ENCODE peak calls at places on chromosome 13, in seven cellular contexts. One of them, this sample, is unnamed.

GRCh38 chr13:100128373-100128772 is 39.5 kb downstream of the PCCA start:
- DNase-seq in heart right ventricle: no peak
- DNase-seq in progenitor cell of endocrine pancreas: no peak
- DNase-seq in right atrium auricular region: no peak
- DNase-seq in fibroblast of pulmonary artery: peak
- DNase-seq in IMR-90: peak
- DNase-seq in mesothelial cell of epicardium: no peak
- DNase-seq in this sample: no peak

GRCh38 chr13:30577381-30577780 is 40.3 kb upstream of the USPL1 start:
- DNase-seq in mesothelial cell of epicardium: no peak
- DNase-seq in IMR-90: peak
- DNase-seq in progenitor cell of endocrine pancreas: no peak
- DNase-seq in fibroblast of pulmonary artery: peak
- DNase-seq in right atrium auricular region: no peak
- DNase-seq in heart right ventricle: no peak
- DNase-seq in this sample: peak

GRCh38 chr13:24348385-24348784 is 39.0 kb downstream of the C1QTNF9 start:
- DNase-seq in heart right ventricle: no peak
- DNase-seq in IMR-90: no peak
- DNase-seq in mesothelial cell of epicardium: no peak
- DNase-seq in fibroblast of pulmonary artery: no peak
- DNase-seq in right atrium auricular region: no peak
- DNase-seq in progenitor cell of endocrine pancreas: no peak
- DNase-seq in this sample: no peak

GRCh38 chr13:96198038-96198437 is 108.1 kb downstream of the HS6ST3 start:
- DNase-seq in IMR-90: no peak
- DNase-seq in heart right ventricle: no peak
- DNase-seq in right atrium auricular region: no peak
- DNase-seq in fibroblast of pulmonary artery: no peak
- DNase-seq in mesothelial cell of epicardium: no peak
- DNase-seq in progenitor cell of endocrine pancreas: no peak
- DNase-seq in this sample: no peak

GRCh38 chr13:98508280-98509074 is 68.4 kb downstream of the STK24 start:
- DNase-seq in fibroblast of pulmonary artery: peak
- DNase-seq in progenitor cell of endocrine pancreas: no peak
- DNase-seq in IMR-90: peak
- DNase-seq in heart right ventricle: no peak
- DNase-seq in mesothelial cell of epicardium: no peak
- DNase-seq in right atrium auricular region: no peak
- DNase-seq in this sample: peak

GRCh38 chr13:92175330-92175729 is 776.9 kb downstream of the GPC5 start:
- DNase-seq in mesothelial cell of epicardium: peak
- DNase-seq in progenitor cell of endocrine pancreas: no peak
- DNase-seq in IMR-90: peak
- DNase-seq in right atrium auricular region: no peak
- DNase-seq in fibroblast of pulmonary artery: peak
- DNase-seq in heart right ventricle: no peak
- DNase-seq in this sample: no peak

GRCh38 chr13:48646791-48647190 is 6.9 kb upstream of the CYSLTR2 start:
- DNase-seq in heart right ventricle: no peak
- DNase-seq in right atrium auricular region: no peak
- DNase-seq in mesothelial cell of epicardium: no peak
- DNase-seq in progenitor cell of endocrine pancreas: no peak
- DNase-seq in fibroblast of pulmonary artery: no peak
- DNase-seq in IMR-90: no peak
- DNase-seq in this sample: no peak

GRCh38 chr13:106464076-106464475 is 71.4 kb downstream of the EFNB2 start:
- DNase-seq in progenitor cell of endocrine pancreas: no peak
- DNase-seq in right atrium auricular region: no peak
- DNase-seq in IMR-90: no peak
- DNase-seq in mesothelial cell of epicardium: no peak
- DNase-seq in heart right ventricle: no peak
- DNase-seq in fibroblast of pulmonary artery: no peak
- DNase-seq in this sample: no peak

GRCh38 chr13:24618219-24618955 is 61.8 kb upstream of the ATP12A start:
- DNase-seq in right atrium auricular region: peak
- DNase-seq in mesothelial cell of epicardium: no peak
- DNase-seq in heart right ventricle: no peak
- DNase-seq in fibroblast of pulmonary artery: no peak
- DNase-seq in IMR-90: no peak
- DNase-seq in progenitor cell of endocrine pancreas: no peak
- DNase-seq in this sample: no peak

GRCh38 chr13:81874253-81874652 is 1533.3 kb upstream of the SPRY2 start:
- DNase-seq in heart right ventricle: no peak
- DNase-seq in IMR-90: no peak
- DNase-seq in mesothelial cell of epicardium: no peak
- DNase-seq in right atrium auricular region: no peak
- DNase-seq in fibroblast of pulmonary artery: no peak
- DNase-seq in progenitor cell of endocrine pancreas: no peak
- DNase-seq in this sample: no peak

GRCh38 chr13:98938801-98939200 is 39.1 kb downstream of the DOCK9 start:
- DNase-seq in progenitor cell of endocrine pancreas: no peak
- DNase-seq in fibroblast of pulmonary artery: no peak
- DNase-seq in heart right ventricle: no peak
- DNase-seq in right atrium auricular region: no peak
- DNase-seq in mesothelial cell of epicardium: no peak
- DNase-seq in IMR-90: no peak
- DNase-seq in this sample: no peak

GRCh38 chr13:30247406-30247805 is 59.9 kb downstream of the KATNAL1 start:
- DNase-seq in fibroblast of pulmonary artery: no peak
- DNase-seq in mesothelial cell of epicardium: no peak
- DNase-seq in heart right ventricle: no peak
- DNase-seq in progenitor cell of endocrine pancreas: no peak
- DNase-seq in IMR-90: no peak
- DNase-seq in right atrium auricular region: no peak
- DNase-seq in this sample: no peak

GRCh38 chr13:94112227-94112626 is 367.3 kb downstream of the DCT start:
- DNase-seq in right atrium auricular region: no peak
- DNase-seq in IMR-90: peak
- DNase-seq in mesothelial cell of epicardium: no peak
- DNase-seq in fibroblast of pulmonary artery: peak
- DNase-seq in progenitor cell of endocrine pancreas: no peak
- DNase-seq in heart right ventricle: peak
- DNase-seq in this sample: peak

GRCh38 chr13:97468331-97468730 is 34.4 kb downstream of the RAP2A start:
- DNase-seq in fibroblast of pulmonary artery: peak
- DNase-seq in IMR-90: peak
- DNase-seq in heart right ventricle: no peak
- DNase-seq in right atrium auricular region: no peak
- DNase-seq in mesothelial cell of epicardium: no peak
- DNase-seq in progenitor cell of endocrine pancreas: no peak
- DNase-seq in this sample: no peak

GRCh38 chr13:113116206-113116800 is 6.3 kb upstream of the F10 start:
- DNase-seq in right atrium auricular region: no peak
- DNase-seq in IMR-90: no peak
- DNase-seq in progenitor cell of endocrine pancreas: peak
- DNase-seq in mesothelial cell of epicardium: no peak
- DNase-seq in fibroblast of pulmonary artery: no peak
- DNase-seq in heart right ventricle: no peak
- DNase-seq in this sample: no peak

GRCh38 chr13:43663474-43664090 is 123.2 kb downstream of the ENOX1 start:
- DNase-seq in heart right ventricle: no peak
- DNase-seq in progenitor cell of endocrine pancreas: no peak
- DNase-seq in mesothelial cell of epicardium: no peak
- DNase-seq in right atrium auricular region: no peak
- DNase-seq in IMR-90: peak
- DNase-seq in fibroblast of pulmonary artery: peak
- DNase-seq in this sample: peak

GRCh38 chr13:91284335-91284734 is 63.2 kb upstream of the MIR17HG start:
- DNase-seq in mesothelial cell of epicardium: no peak
- DNase-seq in fibroblast of pulmonary artery: no peak
- DNase-seq in IMR-90: no peak
- DNase-seq in heart right ventricle: no peak
- DNase-seq in right atrium auricular region: no peak
- DNase-seq in progenitor cell of endocrine pancreas: no peak
- DNase-seq in this sample: no peak

GRCh38 chr13:46726347-46726746 is 70.6 kb downstream of the ESD start:
- DNase-seq in progenitor cell of endocrine pancreas: no peak
- DNase-seq in right atrium auricular region: no peak
- DNase-seq in heart right ventricle: no peak
- DNase-seq in fibroblast of pulmonary artery: no peak
- DNase-seq in IMR-90: no peak
- DNase-seq in mesothelial cell of epicardium: no peak
- DNase-seq in this sample: no peak

GRCh38 chr13:113033498-113033897 is 64.5 kb downstream of the MCF2L start:
- DNase-seq in fibroblast of pulmonary artery: no peak
- DNase-seq in right atrium auricular region: no peak
- DNase-seq in IMR-90: no peak
- DNase-seq in heart right ventricle: no peak
- DNase-seq in mesothelial cell of epicardium: no peak
- DNase-seq in progenitor cell of endocrine pancreas: no peak
- DNase-seq in this sample: no peak

GRCh38 chr13:77515785-77516184 is 19.7 kb upstream of the SCEL start:
- DNase-seq in heart right ventricle: no peak
- DNase-seq in progenitor cell of endocrine pancreas: no peak
- DNase-seq in right atrium auricular region: no peak
- DNase-seq in IMR-90: no peak
- DNase-seq in fibroblast of pulmonary artery: no peak
- DNase-seq in mesothelial cell of epicardium: no peak
- DNase-seq in this sample: no peak

GRCh38 chr13:32159147-32159869 is 127.7 kb downstream of the FRY start:
- DNase-seq in right atrium auricular region: no peak
- DNase-seq in heart right ventricle: peak
- DNase-seq in IMR-90: peak
- DNase-seq in progenitor cell of endocrine pancreas: no peak
- DNase-seq in mesothelial cell of epicardium: no peak
- DNase-seq in fibroblast of pulmonary artery: no peak
- DNase-seq in this sample: no peak

GRCh38 chr13:32165791-32166190 is 134.2 kb downstream of the FRY start:
- DNase-seq in progenitor cell of endocrine pancreas: no peak
- DNase-seq in mesothelial cell of epicardium: no peak
- DNase-seq in right atrium auricular region: no peak
- DNase-seq in fibroblast of pulmonary artery: no peak
- DNase-seq in IMR-90: no peak
- DNase-seq in heart right ventricle: peak
- DNase-seq in this sample: no peak

GRCh38 chr13:32168136-32168535 is 136.6 kb downstream of the FRY start:
- DNase-seq in right atrium auricular region: no peak
- DNase-seq in fibroblast of pulmonary artery: no peak
- DNase-seq in progenitor cell of endocrine pancreas: no peak
- DNase-seq in mesothelial cell of epicardium: no peak
- DNase-seq in heart right ventricle: no peak
- DNase-seq in IMR-90: no peak
- DNase-seq in this sample: no peak

DNA sequence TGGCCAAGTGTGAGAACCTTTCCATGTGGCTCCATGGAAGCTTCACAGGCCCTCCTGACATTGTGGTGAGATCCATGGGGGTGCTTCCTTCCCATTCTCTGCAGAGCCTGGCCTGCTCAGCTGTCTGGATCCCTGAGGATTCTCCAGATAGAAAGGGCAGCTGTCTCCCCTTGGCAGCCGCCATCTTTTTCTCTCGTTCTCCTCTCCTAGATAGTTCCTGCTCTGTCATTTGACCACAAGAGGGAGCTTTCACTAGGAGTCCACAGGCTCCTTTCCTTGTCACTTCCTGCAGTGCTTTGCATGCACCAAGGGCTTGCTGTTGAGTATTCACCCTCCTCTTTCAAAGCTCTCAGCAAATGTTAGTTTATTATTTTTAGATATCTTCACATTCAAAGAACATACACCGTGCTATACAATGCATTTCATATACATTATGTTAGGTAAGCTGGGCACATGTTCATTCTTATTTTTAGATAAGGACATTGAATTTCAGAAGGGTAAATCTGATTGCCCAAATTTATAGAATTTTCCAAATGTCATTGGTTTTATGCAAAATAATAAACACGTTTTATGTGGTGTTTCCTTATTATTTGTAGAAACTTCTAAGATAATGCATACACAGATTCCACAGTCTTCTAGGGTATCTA is 133.2 kb downstream of the FRY start:
- DNase-seq in fibroblast of pulmonary artery: peak
- DNase-seq in right atrium auricular region: no peak
- DNase-seq in heart right ventricle: no peak
- DNase-seq in progenitor cell of endocrine pancreas: peak
- DNase-seq in mesothelial cell of epicardium: no peak
- DNase-seq in IMR-90: peak
- DNase-seq in this sample: peak
- TF ChIP-seq CTCF in fibroblast of pulmonary artery: peak
- TF ChIP-seq CTCF in right atrium auricular region: no peak
- TF ChIP-seq CTCF in heart right ventricle: peak
- TF ChIP-seq CTCF in progenitor cell of endocrine pancreas: peak
- TF ChIP-seq CTCF in mesothelial cell of epicardium: peak
- TF ChIP-seq CTCF in IMR-90: peak
- TF ChIP-seq CTCF in this sample: peak

DNA sequence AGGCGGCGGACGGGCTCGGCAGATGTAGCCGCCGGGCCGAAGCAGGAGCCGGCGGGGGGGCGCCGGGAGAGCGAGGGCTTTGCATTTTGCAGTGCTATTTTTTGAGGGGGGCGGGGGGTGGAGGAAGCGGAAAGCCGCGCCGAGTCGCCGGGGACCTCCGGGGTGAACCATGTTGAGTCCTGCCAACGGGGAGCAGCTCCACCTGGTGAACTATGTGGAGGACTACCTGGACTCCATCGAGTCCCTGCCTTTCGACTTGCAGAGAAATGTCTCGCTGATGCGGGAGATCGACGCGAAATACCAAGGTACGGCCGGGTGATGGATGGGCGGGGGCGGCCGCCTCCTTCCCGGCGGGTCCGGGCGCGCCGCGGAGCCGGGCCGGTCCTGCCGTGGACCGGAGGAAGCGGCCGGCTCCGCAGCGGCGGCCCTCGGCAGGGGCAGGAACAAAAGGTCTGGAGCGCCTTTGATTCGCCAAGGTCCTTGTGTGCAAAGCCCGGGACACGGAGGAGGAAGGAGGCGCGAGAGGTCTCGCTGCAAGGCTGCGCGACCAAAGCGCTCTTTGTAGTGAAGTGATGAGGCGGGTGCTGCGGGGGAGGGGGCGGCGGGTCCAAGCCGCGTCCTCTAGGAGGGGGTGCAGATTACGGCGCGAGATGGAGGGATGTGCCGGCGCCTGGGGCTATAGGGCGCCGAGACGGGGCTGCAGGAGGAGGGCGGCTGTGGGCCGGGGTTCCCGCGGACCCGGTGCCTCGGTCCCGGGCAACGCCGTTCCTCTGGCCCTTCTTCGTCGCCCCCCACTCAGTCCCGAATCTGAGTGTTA is 689 bp downstream of the ING1 start:
- DNase-seq in right atrium auricular region: peak
- DNase-seq in progenitor cell of endocrine pancreas: peak
- DNase-seq in IMR-90: peak
- DNase-seq in mesothelial cell of epicardium: peak
- DNase-seq in heart right ventricle: peak
- DNase-seq in fibroblast of pulmonary artery: peak
- DNase-seq in this sample: peak
- TF ChIP-seq CTCF in right atrium auricular region: no peak
- TF ChIP-seq CTCF in progenitor cell of endocrine pancreas: no peak
- TF ChIP-seq CTCF in IMR-90: no peak
- TF ChIP-seq CTCF in mesothelial cell of epicardium: no peak
- TF ChIP-seq CTCF in heart right ventricle: no peak
- TF ChIP-seq CTCF in fibroblast of pulmonary artery: no peak
- TF ChIP-seq CTCF in this sample: no peak

GRCh38 chr13:38641164-38641948 is 45.5 kb upstream of the FREM2 start:
- DNase-seq in heart right ventricle: no peak
- DNase-seq in right atrium auricular region: no peak
- DNase-seq in IMR-90: no peak
- DNase-seq in progenitor cell of endocrine pancreas: no peak
- DNase-seq in mesothelial cell of epicardium: no peak
- DNase-seq in fibroblast of pulmonary artery: peak
- DNase-seq in this sample: no peak
- TF ChIP-seq CTCF in heart right ventricle: no peak
- TF ChIP-seq CTCF in right atrium auricular region: no peak
- TF ChIP-seq CTCF in IMR-90: peak
- TF ChIP-seq CTCF in progenitor cell of endocrine pancreas: peak
- TF ChIP-seq CTCF in mesothelial cell of epicardium: no peak
- TF ChIP-seq CTCF in fibroblast of pulmonary artery: peak
- TF ChIP-seq CTCF in this sample: peak

GRCh38 chr13:80850771-80851170 is 509.8 kb upstream of the SPRY2 start:
- DNase-seq in heart right ventricle: no peak
- DNase-seq in right atrium auricular region: no peak
- DNase-seq in progenitor cell of endocrine pancreas: no peak
- DNase-seq in mesothelial cell of epicardium: no peak
- DNase-seq in fibroblast of pulmonary artery: no peak
- DNase-seq in IMR-90: no peak
- DNase-seq in this sample: no peak
- TF ChIP-seq CTCF in heart right ventricle: no peak
- TF ChIP-seq CTCF in right atrium auricular region: no peak
- TF ChIP-seq CTCF in progenitor cell of endocrine pancreas: no peak
- TF ChIP-seq CTCF in mesothelial cell of epicardium: no peak
- TF ChIP-seq CTCF in fibroblast of pulmonary artery: no peak
- TF ChIP-seq CTCF in IMR-90: no peak
- TF ChIP-seq CTCF in this sample: no peak

This sample was measured in HFFc6.